ENCODE peak calls at places on chromosomes 7 and 10, in six cellular contexts. L is activated T-cell treated with anti-CD3 and anti-CD28 coated beads, Interleukin-2, amount 50 U/mL, for 4 hours; H is EH; W is HepG2; O is stimulated activated CD4-positive, alpha-beta T cell treated with anti-CD3 and anti-CD28 coated beads, Interleukin-2, amount 100 ng/mL, for 48 hours; E is H4. T is an unnamed sample.

GRCh38 chr10:70918851-70919530 is 30.6 kb upstream of the PCBD1 start:
- DNase-seq in L (no peak), H (no peak), W (no peak), O (no peak), E (no peak), T (no peak)

GRCh38 chr7:102260856-102261255 is 25.8 kb upstream of the SH2B2 start:
- DNase-seq in L (no peak), H (peak; percentile 62), W (no peak), O (no peak), E (no peak), T (no peak)

GRCh38 chr10:35422236-35422635 is 85.9 kb downstream of the CCNY start:
- DNase-seq in L (no peak), H (peak; percentile 26), W (peak; percentile 31), O (no peak), E (no peak), T (no peak)

GRCh38 chr7:106124176-106124575 is 12.1 kb upstream of the SYPL1 start:
- DNase-seq in L (no peak), H (peak; percentile 48), W (no peak), O (no peak), E (no peak), T (no peak)

GRCh38 chr7:87510430-87510875 is 35.0 kb upstream of the ABCB4 start:
- DNase-seq in L (no peak), H (no peak), W (no peak), O (no peak), E (no peak), T (no peak)

GRCh38 chr7:113392841-113393540 is 274.6 kb upstream of the SMIM30 start:
- DNase-seq in L (no peak), H (no peak), W (no peak), O (no peak), E (no peak), T (no peak)

GRCh38 chr7:99135938-99136337 is 8.0 kb downstream of the SMURF1 start:
- DNase-seq in L (no peak), H (no peak), W (no peak), O (no peak), E (no peak), T (no peak)

GRCh38 chr7:106346678-106347217 is 62.0 kb upstream of the NAMPT start:
- DNase-seq in L (no peak), H (peak; percentile 93), W (no peak), O (no peak), E (peak; percentile 88), T (no peak)

GRCh38 chr7:18873674-18874341 is 243.6 kb downstream of the TWIST1 start:
- DNase-seq in L (no peak), H (peak; percentile 61), W (no peak), O (no peak), E (peak; percentile 67), T (no peak)